ENCODE peak calls at places on chromosomes 4 and X, in six cellular contexts. R is SK-N-SH; Q is CD8-positive, alpha-beta T cell; O is mucosa of descending colon; F is DND-41; B is adrenal gland. M is an unnamed sample.

GRCh38 chr4:150117094-150117493 is 38.8 kb downstream of the DCLK2 start:
- DNase-seq in F (no peak), B (no peak), Q (no peak), R (no peak), O (no peak), M (no peak)

GRCh38 chr4:120769227-120769626 is 153.3 kb downstream of the PRDM5 start:
- DNase-seq in R (no peak), O (no peak), B (no peak), Q (no peak), F (no peak), M (no peak)

GRCh38 chr4:85125688-85126087 is 159.2 kb upstream of the WDFY3 start:
- DNase-seq in O (no peak), Q (no peak), R (no peak), B (no peak), F (no peak), M (no peak)

GRCh38 chr4:133062851-133063250 is 86.2 kb upstream of the PCDH10 start:
- DNase-seq in Q (no peak), R (no peak), B (no peak), F (no peak), O (no peak), M (no peak)

GRCh38 chr4:88442636-88443260 is 14.2 kb upstream of the HERC5 start:
- DNase-seq in R (no peak), Q (no peak), F (no peak), B (no peak), O (no peak), M (no peak)

GRCh38 chrX:68443155-68443868 is 10.0 kb upstream of the OPHN1 start:
- DNase-seq in B (no peak), O (no peak), R (no peak), Q (no peak), F (peak; percentile 48), M (no peak)

GRCh38 chr4:57191523-57192034 is 81.4 kb upstream of the IGFBP7 start:
- DNase-seq in B (no peak), F (no peak), R (no peak), Q (no peak), O (no peak), M (no peak)

GRCh38 chr4:134324179-134324578 is 122.6 kb upstream of the PABPC4L start:
- DNase-seq in O (no peak), Q (no peak), B (no peak), F (no peak), R (no peak), M (no peak)

GRCh38 chr4:89284828-89285227 is 22.8 kb downstream of the GPRIN3 start:
- DNase-seq in B (no peak), F (no peak), R (no peak), O (no peak), Q (no peak), M (no peak)

GRCh38 chrX:22746081-22746480 is 253.7 kb upstream of the DDX53 start:
- DNase-seq in F (no peak), Q (no peak), O (no peak), B (no peak), R (no peak), M (no peak)

GRCh38 chrX:39576081-39576701 is 521.6 kb downstream of the BCOR start:
- DNase-seq in F (no peak), Q (no peak), O (no peak), B (no peak), R (peak; percentile 57), M (no peak)

GRCh38 chr4:2977116-2978097 is 14.0 kb downstream of the GRK4 start:
- DNase-seq in Q (no peak), F (no peak), R (no peak), O (no peak), B (no peak), M (no peak)

GRCh38 chrX:42809569-42809968 is 31.6 kb upstream of the PPP1R2C start:
- DNase-seq in O (no peak), Q (no peak), R (no peak), B (no peak), F (no peak), M (no peak)

GRCh38 chrX:139759637-139760036 is 51.7 kb upstream of the MCF2 start:
- DNase-seq in Q (no peak), R (no peak), O (no peak), B (peak; percentile 13), F (no peak), M (no peak)

GRCh38 chr4:169225058-169225751 is 45.6 kb downstream of the SH3RF1 start:
- DNase-seq in O (no peak), F (no peak), R (no peak), B (no peak), Q (no peak), M (no peak)

GRCh38 chr4:87196927-87197326 is 23.5 kb downstream of the KLHL8 start:
- DNase-seq in R (no peak), B (no peak), O (no peak), Q (no peak), F (no peak), M (no peak)

GRCh38 chr4:89556596-89557305 is 249.2 kb upstream of the GPRIN3 start:
- DNase-seq in O (no peak), F (no peak), B (no peak), R (no peak), Q (no peak), M (no peak)

GRCh38 chr4:81786063-81786763 is 314.5 kb upstream of the RASGEF1B start:
- DNase-seq in Q (no peak), O (no peak), B (peak; percentile 31), F (no peak), R (no peak), M (no peak)

GRCh38 chr4:31366041-31366440 is 645.9 kb downstream of the PCDH7 start:
- DNase-seq in R (no peak), B (no peak), F (no peak), O (no peak), Q (no peak), M (no peak)

GRCh38 chrX:41634284-41634683 is 54.5 kb upstream of the GPR34 start:
- DNase-seq in O (no peak), R (no peak), Q (no peak), F (no peak), B (no peak), M (no peak)

GRCh38 chr4:34964613-34965012 is 1279.7 kb downstream of the ARAP2 start:
- DNase-seq in R (no peak), F (no peak), O (no peak), Q (no peak), B (no peak), M (no peak)

GRCh38 chr4:7384003-7384928 is 50.5 kb downstream of the PSAPL1 start:
- DNase-seq in R (peak; percentile 12), F (no peak), Q (peak; percentile 41), B (no peak), O (no peak), M (peak; percentile 34)

GRCh38 chrX:12210196-12210815 is 72.0 kb downstream of the FRMPD4 start:
- DNase-seq in R (no peak), O (no peak), B (peak; percentile 7), Q (no peak), F (no peak), M (no peak)

GRCh38 chr4:73193155-73193554 is 65.4 kb downstream of the ANKRD17 start:
- DNase-seq in F (no peak), Q (no peak), O (no peak), B (no peak), R (no peak), M (no peak)

GRCh38 chr4:73185903-73186302 is 72.7 kb downstream of the ANKRD17 start:
- DNase-seq in B (no peak), Q (no peak), F (no peak), R (no peak), O (no peak), M (no peak)

GRCh38 chr4:73187325-73187724 is 71.3 kb downstream of the ANKRD17 start:
- DNase-seq in R (no peak), F (no peak), B (no peak), Q (no peak), O (no peak), M (no peak)

GRCh38 chr4:73193659-73194058 is 64.9 kb downstream of the ANKRD17 start:
- DNase-seq in R (no peak), B (no peak), F (no peak), Q (no peak), O (no peak), M (no peak)

GRCh38 chr4:73189274-73189810 is 69.3 kb downstream of the ANKRD17 start:
- DNase-seq in B (no peak), R (no peak), F (no peak), O (no peak), Q (no peak), M (no peak)
- TF ChIP-seq CTCF in B (no peak), R (no peak), F (no peak), O (no peak), Q (no peak), M (no peak)

GRCh38 chrX:701673-702072 is 71.1 kb downstream of the SHOX start:
- DNase-seq in Q (no peak), R (no peak), F (no peak), B (no peak), O (no peak), M (no peak)
- H3K9me3 ChIP-seq in Q (no peaks in the 10 kb centered on the region), R (no peaks in the 10 kb centered on the region), F (no peaks in the 10 kb centered on the region), B (no peaks in the 10 kb centered on the region), O (peaks cover 11% of the 10 kb centered on the region), M (no peaks in the 10 kb centered on the region)

GRCh38 chr4:155757745-155758265 is 1.0 kb upstream of the GUCY1B1 start:
- DNase-seq in Q (no peak), R (no peak), F (no peak), B (no peak), O (no peak), M (no peak)

GRCh38 chr4:155761047-155761446 is 2.2 kb downstream of the GUCY1B1 start:
- DNase-seq in Q (no peak), O (no peak), R (no peak), F (no peak), B (no peak), M (no peak)

GRCh38 chr4:155761916-155762315 is 3.1 kb downstream of the GUCY1B1 start:
- DNase-seq in B (no peak), F (no peak), Q (no peak), R (no peak), O (no peak), M (no peak)

GRCh38 chr4:155759372-155760252 is 791 bp downstream of the GUCY1B1 start:
- DNase-seq in R (peak; percentile 84), O (peak; percentile 50), B (peak; percentile 7), Q (no peak), F (no peak), M (peak; percentile 79)

DNA sequence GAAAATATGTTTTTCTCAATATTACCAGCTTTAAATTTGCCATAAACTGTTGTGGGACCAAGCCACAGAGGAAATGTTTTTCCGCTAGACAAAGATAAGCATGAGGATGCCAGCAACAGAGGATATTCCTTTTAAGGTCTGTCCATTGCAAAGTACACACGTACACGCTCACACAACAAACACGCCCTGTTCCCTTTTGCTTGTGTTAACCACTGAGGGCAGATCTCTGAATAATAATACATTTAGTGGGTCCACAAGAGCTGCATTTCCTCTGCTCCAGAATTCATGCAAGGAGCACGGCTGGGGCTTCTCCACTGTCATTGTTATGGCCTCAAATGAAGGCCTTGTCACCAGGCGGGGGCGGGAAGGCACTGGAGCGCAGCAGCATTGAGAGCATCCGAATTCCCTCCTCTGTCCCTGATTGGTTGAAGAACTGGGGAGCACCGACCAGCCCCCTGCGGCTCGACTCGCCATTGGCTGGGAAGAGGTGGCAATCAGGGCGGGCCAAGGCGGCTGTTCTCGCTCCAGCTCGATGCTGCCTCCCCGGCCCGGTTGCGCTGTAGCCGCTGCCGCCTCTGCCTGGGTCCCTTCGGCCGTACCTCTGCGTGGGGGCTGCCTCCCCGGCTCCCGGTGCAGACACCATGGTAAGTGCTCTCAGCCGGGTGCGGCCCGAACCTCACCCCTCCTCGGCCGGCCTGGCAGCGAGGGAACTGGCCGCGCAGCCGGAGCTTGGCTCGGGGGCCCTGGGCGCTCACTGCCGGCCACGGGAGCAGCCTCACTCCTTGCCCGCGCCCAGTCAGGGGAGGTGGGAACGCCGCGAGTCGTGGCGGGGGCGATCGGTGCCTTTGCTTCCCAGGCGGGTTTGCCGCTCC is at the start of gene GUCY1B1:
- DNase-seq in R (peak; percentile 98), F (peak; percentile 96), Q (peak; percentile 53), O (peak; percentile 88), B (peak; percentile 81), M (peak; percentile 96)
- TF ChIP-seq CTCF in R (peak; percentile 43), F (peak; percentile 67), Q (no peak), O (no peak), B (peak; percentile 36), M (peak; percentile 51)

GRCh38 chrX:55702611-55703010 is 14.9 kb upstream of the RRAGB start:
- DNase-seq in B (no peak), Q (no peak), O (no peak), R (no peak), F (no peak), M (no peak)
- H3K9me3 ChIP-seq in B (no peaks in the 10 kb centered on the region), Q (no peaks in the 10 kb centered on the region), O (no peaks in the 10 kb centered on the region), R (no peaks in the 10 kb centered on the region), F (peaks cover 3% of the 10 kb centered on the region), M (no peaks in the 10 kb centered on the region)